ENCODE peak calls at places on chromosome 14, in six cellular contexts. R is HTR-8/SVneo; I is OCI-LY7; V is MV-4-11; Z is NCI-H2171; L is activated CD4-positive, alpha-beta T cell treated with anti-CD3 and anti-CD28 coated beads, Interleukin-2, amount 50 U/mL, for 1 hour. W is an unnamed sample.

GRCh38 chr14:67491741-67492504 is 3.4 kb upstream of the TMEM229B start:
- DNase-seq in R (no peak), Z (peak), L (no peak), I (no peak), V (no peak), W (no peak)

GRCh38 chr14:92626041-92626440 is 112.5 kb downstream of the RIN3 start:
- DNase-seq in I (no peak), L (no peak), R (no peak), Z (no peak), V (no peak), W (no peak)

GRCh38 chr14:87613856-87614255 is 379.1 kb downstream of the GALC start:
- DNase-seq in V (no peak), L (no peak), I (no peak), R (no peak), Z (no peak), W (no peak)

GRCh38 chr14:58733451-58734208 is 95.9 kb downstream of the DACT1 start:
- DNase-seq in I (no peak), Z (peak), R (no peak), V (no peak), L (no peak), W (no peak)

GRCh38 chr14:97179573-97179972 is 382.4 kb downstream of the VRK1 start:
- DNase-seq in L (no peak), Z (no peak), V (peak), R (no peak), I (no peak), W (no peak)

GRCh38 chr14:42872775-42873174 is 1266.1 kb downstream of the LRFN5 start:
- DNase-seq in Z (no peak), R (no peak), V (no peak), L (no peak), I (no peak), W (no peak)

GRCh38 chr14:68042002-68042401 is 222.4 kb downstream of the RAD51B start:
- DNase-seq in R (no peak), V (no peak), Z (no peak), L (no peak), I (no peak), W (no peak)

GRCh38 chr14:101480022-101480746 is 81.1 kb upstream of the DIO3 start:
- DNase-seq in R (no peak), Z (no peak), L (no peak), I (no peak), V (no peak), W (no peak)

GRCh38 chr14:49908433-49908782 is 15.5 kb downstream of the ARF6 start:
- DNase-seq in R (no peak), V (no peak), I (no peak), Z (no peak), L (no peak), W (no peak)

W was measured in SW480.